ENCODE peak calls at places on chromosomes 12 and 14, in four cellular contexts. E is adrenal gland, M is lower leg skin, L is uterus. G is an unnamed sample.

GRCh38 chr14:75539165-75539561 is 16.9 kb downstream of the BATF start:
- DNase-seq in M (no peak), L (no peak), E (no peak), G (no peak)

GRCh38 chr14:71290960-71291466 is 383.8 kb downstream of the PCNX1 start:
- DNase-seq in M (no peak), L (no peak), E (peak; percentile 38), G (no peak)

GRCh38 chr14:23297096-23297495 is 5.6 kb downstream of the PPP1R3E start:
- DNase-seq in M (no peak), E (no peak), L (no peak), G (no peak)

GRCh38 chr12:89073027-89073398 is 279.3 kb downstream of the DUSP6 start:
- DNase-seq in L (no peak), M (no peak), E (no peak), G (no peak)

GRCh38 chr12:118330421-118331018 is 42.2 kb downstream of the TAOK3 start:
- DNase-seq in E (no peak), L (no peak), M (no peak), G (peak; percentile 87)

GRCh38 chr14:74038015-74038859 is 19.1 kb downstream of the BBOF1 start:
- DNase-seq in L (no peak), M (no peak), E (no peak), G (peak; percentile 64)

GRCh38 chr12:114658002-114658441 is 26.0 kb downstream of the TBX3 start:
- DNase-seq in L (no peak), E (no peak), M (no peak), G (no peak)

GRCh38 chr12:130049666-130050065 is 112.6 kb upstream of the FZD10 start:
- DNase-seq in M (no peak), L (no peak), E (no peak), G (no peak)

GRCh38 chr14:101619484-101619883 is 58.2 kb downstream of the DIO3 start:
- DNase-seq in E (no peak), M (peak; percentile 71), L (no peak), G (no peak)

GRCh38 chr14:101623077-101623372 is 61.7 kb downstream of the DIO3 start:
- DNase-seq in M (peak; percentile 76), E (no peak), L (no peak), G (no peak)

GRCh38 chr14:101620821-101621785 is 59.8 kb downstream of the DIO3 start:
- DNase-seq in E (no peak), L (no peak), M (peak; percentile 62), G (no peak)

GRCh38 chr14:101622251-101623076 is 61.2 kb downstream of the DIO3 start:
- DNase-seq in L (no peak), M (peak; percentile 68), E (no peak), G (no peak)

DNA sequence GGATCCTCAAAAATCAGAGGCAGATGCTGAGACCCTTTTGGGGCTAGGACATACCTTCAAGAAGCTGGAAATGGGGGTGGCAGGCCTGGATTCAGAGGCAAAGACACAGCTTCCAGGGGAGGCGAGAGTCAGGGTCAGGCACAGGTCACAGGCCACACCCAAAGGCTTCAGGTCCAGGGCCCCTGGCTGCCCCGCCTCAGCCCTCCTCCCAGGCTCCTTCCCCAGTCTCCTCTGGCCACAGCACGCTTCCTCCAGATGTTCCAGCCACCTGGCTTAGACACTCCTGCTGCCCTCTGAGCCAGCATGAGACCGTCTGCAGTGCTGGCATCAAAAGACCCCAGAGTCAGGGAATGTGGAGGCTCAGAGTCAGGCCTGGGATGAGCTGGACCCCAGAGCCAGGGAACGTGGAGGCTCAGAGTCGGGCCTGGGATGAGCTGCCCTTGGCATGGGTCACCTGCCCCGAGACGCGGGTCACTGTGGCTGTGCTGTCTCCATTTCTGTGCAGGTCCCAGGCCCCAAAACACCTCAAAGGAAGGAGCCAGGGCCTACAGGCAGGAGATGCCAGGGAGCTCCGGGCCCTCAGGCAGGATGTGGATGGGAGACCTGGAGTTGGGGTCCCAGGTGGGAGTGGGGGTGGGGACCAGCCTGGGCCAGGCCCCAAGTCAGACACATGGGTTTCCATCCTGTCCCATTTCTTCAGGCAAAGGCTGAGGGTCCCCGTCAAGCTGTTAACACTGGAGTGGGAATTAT is 58.9 kb downstream of the DIO3 start:
- DNase-seq in M (peak; percentile 67), E (no peak), L (no peak), G (no peak)
- TF ChIP-seq POLR2A in M (no peak), E (no peak), L (no peak), G (no peak)

GRCh38 chr12:112198120-112198733 is 72.9 kb downstream of the TRAFD1 start:
- DNase-seq in L (peak; percentile 31), E (peak; percentile 33), M (no peak), G (peak; percentile 82)

GRCh38 chr12:112194601-112195247 is 69.4 kb downstream of the TRAFD1 start:
- DNase-seq in M (no peak), L (no peak), E (no peak), G (no peak)

GRCh38 chr12:112196476-112196875 is 71.1 kb downstream of the TRAFD1 start:
- DNase-seq in L (no peak), M (no peak), E (no peak), G (no peak)

GRCh38 chr12:112199136-112199535 is 73.8 kb downstream of the TRAFD1 start:
- DNase-seq in E (no peak), L (no peak), M (no peak), G (peak; percentile 44)
- TF ChIP-seq POLR2A in E (no peak), L (no peak), M (no peak), G (no peak)

GRCh38 chr12:15701212-15701611 is 88.0 kb downstream of the EPS8 start:
- DNase-seq in E (no peak), L (no peak), M (no peak), G (peak; percentile 61)

GRCh38 chr12:15698377-15698867 is 90.8 kb downstream of the EPS8 start:
- DNase-seq in E (no peak), L (no peak), M (no peak), G (no peak)

GRCh38 chr12:15699886-15700285 is 89.3 kb downstream of the EPS8 start:
- DNase-seq in M (no peak), L (no peak), E (no peak), G (no peak)

GRCh38 chr12:15701721-15702156 is 87.4 kb downstream of the EPS8 start:
- DNase-seq in L (no peak), E (no peak), M (no peak), G (peak; percentile 25)

GRCh38 chr12:15700595-15700994 is 88.6 kb downstream of the EPS8 start:
- DNase-seq in L (no peak), E (no peak), M (no peak), G (peak; percentile 64)
- TF ChIP-seq POLR2A in L (no peak), E (no peak), M (no peak), G (peak; percentile 33)

DNA sequence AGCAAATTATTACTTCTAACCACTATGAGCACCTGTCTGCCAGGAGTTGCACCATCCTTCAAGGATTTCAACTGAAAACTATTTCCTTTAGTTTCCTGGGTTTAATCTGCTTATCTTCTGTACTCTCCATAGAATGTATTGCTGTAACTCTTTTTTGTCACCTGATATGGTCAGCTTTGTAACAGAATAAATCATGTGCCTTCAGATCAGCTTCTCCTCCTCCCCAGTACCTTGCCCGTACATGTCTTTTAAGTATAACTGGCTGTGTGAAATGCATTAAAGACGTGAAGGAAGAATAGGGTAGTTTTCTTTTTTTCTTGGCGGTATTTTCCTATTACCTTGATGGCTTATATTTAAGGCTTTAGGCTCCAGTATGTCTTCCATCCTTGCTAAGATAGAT is 200.4 kb upstream of the NAV3 start:
- DNase-seq in E (no peak), M (no peak), L (no peak), G (no peak)
- TF ChIP-seq POLR2A in E (no peak), M (no peak), L (no peak), G (no peak)

DNA sequence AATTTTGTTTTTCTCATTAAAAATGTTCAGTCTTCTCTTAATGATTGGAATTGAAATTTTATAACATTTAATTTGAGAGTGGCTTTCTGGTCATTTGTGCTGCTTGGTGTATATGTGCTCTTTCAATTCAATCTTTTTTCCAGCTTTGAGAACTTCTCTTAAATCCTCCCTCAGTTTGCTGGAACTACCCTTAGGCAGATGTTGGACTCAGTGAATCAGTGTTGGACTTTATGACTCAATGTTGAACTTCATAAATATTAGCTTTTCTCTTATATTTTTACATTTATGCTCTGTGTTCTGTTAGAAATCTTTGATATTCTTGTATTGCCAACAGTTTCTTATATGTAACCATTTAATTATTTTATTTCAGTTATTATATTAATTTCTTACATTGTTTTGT is 935.5 kb upstream of the FBXO33 start:
- DNase-seq in E (no peak), L (no peak), M (no peak), G (no peak)
- TF ChIP-seq POLR2A in E (no peak), L (no peak), M (no peak), G (no peak)

GRCh38 chr14:50718949-50719348 is 50.8 kb upstream of the SAV1 start:
- DNase-seq in L (no peak), E (no peak), M (no peak), G (no peak)
- TF ChIP-seq POLR2A in L (no peak), E (no peak), M (no peak), G (no peak)

DNA sequence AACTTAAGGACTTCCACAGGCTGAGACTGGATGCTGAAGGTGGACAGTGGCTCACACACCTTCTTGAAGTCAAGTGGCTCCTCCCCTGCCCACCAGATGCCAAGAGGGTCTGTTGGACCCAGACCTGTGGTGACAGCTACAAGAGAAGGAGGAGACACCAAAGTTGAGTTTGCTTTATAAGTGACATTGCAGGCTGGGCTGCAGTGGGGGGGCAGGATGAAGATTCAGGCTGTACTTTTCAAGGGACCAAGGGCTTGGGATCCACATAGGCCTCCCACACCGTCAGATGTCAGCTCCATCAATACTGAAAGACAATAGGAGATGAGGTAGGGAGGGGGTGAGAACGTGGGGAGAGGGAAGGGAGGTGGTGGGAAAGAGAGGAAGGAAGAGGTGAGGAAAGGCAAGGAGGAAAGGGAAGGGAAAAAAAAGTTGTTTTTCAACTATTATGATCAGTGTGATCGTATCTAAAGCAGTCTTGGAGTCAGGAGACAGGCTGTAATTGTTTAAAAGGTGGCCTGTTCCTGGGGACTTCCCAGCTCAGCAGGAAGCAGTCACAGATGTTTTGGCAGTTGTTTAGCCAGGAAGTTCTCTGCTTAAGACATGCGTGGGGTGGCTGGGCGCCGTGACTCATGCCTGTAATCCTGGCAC is 84.1 kb upstream of the RESF1 start:
- DNase-seq in E (peak; percentile 18), M (peak; percentile 87), L (no peak), G (no peak)
- TF ChIP-seq POLR2A in E (no peak), M (no peak), L (no peak), G (no peak)

DNA sequence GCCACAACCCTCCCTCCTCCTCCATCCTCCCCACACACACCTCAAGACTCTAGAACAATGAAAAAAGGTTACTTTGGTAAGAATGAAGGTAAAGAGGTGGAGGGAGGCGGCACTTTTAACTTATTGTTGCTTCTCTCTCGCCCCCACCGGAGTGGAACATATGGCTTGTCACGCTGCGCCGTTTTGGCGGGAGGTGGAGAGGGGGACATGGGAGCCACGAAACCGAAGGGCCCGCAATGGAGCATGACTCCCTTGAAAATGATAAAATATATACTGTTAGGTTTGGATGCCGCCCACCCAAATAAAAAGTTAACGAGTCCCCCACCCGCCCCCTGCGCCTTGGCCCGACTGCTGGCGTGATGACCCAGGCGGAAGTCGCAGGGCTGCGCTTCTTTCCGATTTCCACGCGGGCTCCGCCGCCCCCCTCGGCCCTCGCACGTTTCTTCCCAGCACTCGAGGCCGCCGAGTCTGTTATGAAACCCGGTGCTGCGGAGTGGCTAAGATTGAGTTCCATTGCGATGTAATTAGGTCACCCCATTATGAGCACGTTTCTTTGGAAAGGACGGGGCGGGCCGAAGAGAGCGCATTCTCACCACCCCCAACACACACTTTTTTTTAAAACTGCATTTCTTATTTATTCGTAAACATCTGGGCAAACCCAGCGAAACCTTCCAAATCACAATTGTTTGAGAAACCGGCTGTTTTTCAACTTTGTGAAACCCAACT is 1.4 kb upstream of the ZFP36L1 start:
- DNase-seq in E (peak; percentile 86), M (peak; percentile 98), L (peak; percentile 92), G (peak; percentile 79)
- TF ChIP-seq POLR2A in E (peak; percentile 92), M (peak; percentile 61), L (peak; percentile 88), G (peak; percentile 45)